ENCODE peak calls at places on chromosomes 1 and 21, in seven cellular contexts. M is MM.1S, Y is suprapubic skin, B is A549, O is fibroblast of lung, X is IMR-90, F is cardiac fibroblast. J is an unnamed sample.

GRCh38 chr1:54126271-54126815 is 26.5 kb downstream of the CDCP2 start:
- DNase-seq in M (no peak), Y (no peak), B (no peak), O (no peak), X (peak), F (no peak), J (no peak)

GRCh38 chr21:41768371-41769042 is 1.7 kb upstream of the RIPK4 start:
- DNase-seq in M (no peak), Y (no peak), B (peak), O (peak), X (peak), F (peak), J (peak)

GRCh38 chr21:37074546-37074945 is 1.5 kb downstream of the TTC3 start:
- DNase-seq in M (no peak), Y (no peak), B (no peak), O (no peak), X (no peak), F (no peak), J (no peak)

GRCh38 chr1:233790662-233791371 is 113.7 kb upstream of the SLC35F3 start:
- DNase-seq in M (peak), Y (no peak), B (peak), O (peak), X (peak), F (peak), J (peak)

GRCh38 chr1:246149543-246149942 is 357.5 kb downstream of the SMYD3 start:
- DNase-seq in M (no peak), Y (no peak), B (no peak), O (no peak), X (no peak), F (no peak), J (no peak)

GRCh38 chr21:31236528-31236927 is 107.5 kb downstream of the TIAM1 start:
- DNase-seq in M (no peak), Y (no peak), B (no peak), O (peak), X (no peak), F (no peak), J (no peak)

GRCh38 chr1:193013707-193014106 is 45.5 kb downstream of the UCHL5 start:
- DNase-seq in M (no peak), Y (no peak), B (no peak), O (no peak), X (no peak), F (no peak), J (no peak)

GRCh38 chr1:37265786-37266667 is 208.4 kb upstream of the ZC3H12A start:
- DNase-seq in M (no peak), Y (no peak), B (no peak), O (no peak), X (no peak), F (no peak), J (no peak)

GRCh38 chr21:36100971-36101641 is 31.3 kb downstream of the CBR1 start:
- DNase-seq in M (peak), Y (no peak), B (no peak), O (no peak), X (no peak), F (no peak), J (no peak)

GRCh38 chr1:73604739-73605138 is 593.2 kb downstream of the LRRIQ3 start:
- DNase-seq in M (no peak), Y (no peak), B (no peak), O (peak), X (no peak), F (no peak), J (no peak)

GRCh38 chr1:66168919-66169725 is 364.8 kb upstream of the SGIP1 start:
- DNase-seq in M (peak), Y (no peak), B (peak), O (peak), X (peak), F (no peak), J (no peak)

GRCh38 chr1:23384312-23385058 is 14.8 kb upstream of the ZNF436 start:
- DNase-seq in M (no peak), Y (no peak), B (peak), O (peak), X (peak), F (peak), J (peak)

GRCh38 chr1:42940851-42941639 is 17.6 kb downstream of the SLC2A1 start:
- DNase-seq in M (no peak), Y (no peak), B (peak), O (peak), X (peak), F (peak), J (peak)

GRCh38 chr1:27428316-27429028 is 36.0 kb downstream of the GPR3 start:
- DNase-seq in M (no peak), Y (no peak), B (no peak), O (no peak), X (no peak), F (peak), J (no peak)

GRCh38 chr1:66788231-66788939 is 12.7 kb downstream of the INSL5 start:
- DNase-seq in M (peak), Y (no peak), B (no peak), O (no peak), X (no peak), F (no peak), J (no peak)

GRCh38 chr1:199932462-199932861 is 95.0 kb upstream of the NR5A2 start:
- DNase-seq in M (no peak), Y (no peak), B (no peak), O (no peak), X (no peak), F (no peak), J (no peak)

GRCh38 chr1:4585216-4585615 is 69.2 kb upstream of the AJAP1 start:
- DNase-seq in M (peak), Y (no peak), B (peak), O (no peak), X (no peak), F (no peak), J (no peak)

GRCh38 chr1:40373323-40374283 is at the start of gene SMAP2:
- DNase-seq in M (peak), Y (peak), B (peak), O (peak), X (peak), F (peak), J (peak)

GRCh38 chr1:40371707-40372258 is 1.7 kb upstream of the SMAP2 start:
- DNase-seq in M (no peak), Y (no peak), B (no peak), O (no peak), X (no peak), F (no peak), J (no peak)

GRCh38 chr1:40377512-40377911 is 4.0 kb downstream of the SMAP2 start:
- DNase-seq in M (no peak), Y (no peak), B (no peak), O (no peak), X (no peak), F (no peak), J (no peak)

DNA sequence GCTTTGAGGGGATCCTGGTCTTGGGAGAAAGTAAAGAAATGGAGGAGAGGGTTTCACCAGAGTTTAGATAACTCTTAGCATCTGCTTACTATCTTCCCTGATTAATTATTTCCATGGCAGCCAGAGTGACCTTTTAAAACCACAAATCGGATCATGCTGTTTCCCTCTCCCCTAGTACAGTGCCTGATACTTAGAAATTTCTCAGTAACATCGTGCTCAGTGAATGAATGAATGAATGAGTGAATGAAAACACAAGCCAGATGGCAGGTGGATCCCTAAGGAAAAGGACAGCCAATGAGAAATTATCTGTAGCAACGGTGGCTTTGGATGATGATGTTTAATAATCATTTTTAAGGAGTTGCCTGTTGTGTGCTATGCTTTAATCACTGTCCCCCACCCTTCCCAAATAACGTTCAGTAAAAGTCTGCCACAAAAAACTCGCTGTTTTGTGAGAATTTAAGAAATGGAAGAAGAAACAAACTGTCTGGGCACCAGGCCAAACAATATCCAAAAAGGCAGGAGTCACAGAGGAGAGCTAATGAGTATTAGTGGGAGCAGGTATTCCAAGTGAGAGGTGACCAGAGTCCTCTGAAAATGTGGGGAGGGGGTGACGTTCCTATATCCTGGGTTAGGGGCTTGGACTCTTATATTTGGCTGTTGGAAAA is 737 bp upstream of the SMAP2 start:
- DNase-seq in M (no peak), Y (no peak), B (no peak), O (no peak), X (no peak), F (no peak), J (no peak)
- H3K4me3 ChIP-seq in M (peak), Y (no peak), B (peak), O (no peak), X (no peak), F (peak), J (peak)

DNA sequence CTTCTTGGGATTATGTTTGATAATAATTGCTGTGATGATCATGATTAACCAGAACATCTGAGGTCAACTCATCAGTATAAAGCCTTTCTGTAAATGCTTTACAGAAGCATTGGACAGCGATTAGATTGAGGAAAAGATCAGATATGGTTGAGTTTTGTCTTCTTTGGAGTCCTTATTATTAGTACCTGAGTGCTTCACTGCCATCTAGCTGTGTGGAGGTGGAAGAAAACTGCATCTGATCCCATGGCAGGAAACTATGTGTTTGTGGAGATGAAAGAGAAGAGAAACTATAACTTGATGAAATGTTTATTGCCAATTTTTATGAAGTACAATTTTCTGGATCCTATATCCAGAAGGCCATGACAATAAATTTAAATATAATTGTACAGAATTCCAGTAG is 11.4 kb downstream of the FLG2 start:
- DNase-seq in M (peak), Y (no peak), B (peak), O (no peak), X (no peak), F (no peak), J (no peak)
- TF ChIP-seq CTCF in M (peak), Y (no peak), B (no peak), O (no peak), X (no peak), F (no peak), J (peak)

GRCh38 chr1:21956720-21957552 is 19.8 kb upstream of the HSPG2 start:
- DNase-seq in M (no peak), Y (no peak), B (no peak), O (peak), X (peak), F (peak), J (no peak)
- H3K4me3 ChIP-seq in M (no peak), Y (no peak), B (no peak), O (no peak), X (no peak), F (no peak), J (no peak)

DNA sequence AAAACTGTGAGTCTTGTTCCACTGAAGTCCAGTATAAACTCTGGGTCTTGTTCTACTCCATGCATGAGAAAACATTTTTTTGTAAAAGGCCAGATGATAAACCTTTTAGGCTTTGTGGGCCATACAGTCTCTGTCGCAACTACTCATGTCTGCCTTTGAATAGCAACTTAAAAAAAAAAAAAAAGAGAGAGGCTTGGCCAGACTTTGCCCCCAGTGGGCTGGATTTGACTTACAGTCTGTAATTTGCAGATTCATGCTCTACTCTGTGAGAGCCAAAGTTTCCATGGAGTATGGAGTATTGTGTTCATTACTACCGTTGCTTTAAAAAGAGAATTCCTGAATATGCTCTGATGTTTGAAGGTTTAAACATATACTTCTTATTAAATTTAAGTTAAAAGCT is 654.9 kb upstream of the PKN2 start:
- DNase-seq in M (no peak), Y (no peak), B (peak), O (peak), X (peak), F (peak), J (no peak)
- TF ChIP-seq CTCF in M (no peak), Y (no peak), B (no peak), O (no peak), X (no peak), F (peak), J (peak)

DNA sequence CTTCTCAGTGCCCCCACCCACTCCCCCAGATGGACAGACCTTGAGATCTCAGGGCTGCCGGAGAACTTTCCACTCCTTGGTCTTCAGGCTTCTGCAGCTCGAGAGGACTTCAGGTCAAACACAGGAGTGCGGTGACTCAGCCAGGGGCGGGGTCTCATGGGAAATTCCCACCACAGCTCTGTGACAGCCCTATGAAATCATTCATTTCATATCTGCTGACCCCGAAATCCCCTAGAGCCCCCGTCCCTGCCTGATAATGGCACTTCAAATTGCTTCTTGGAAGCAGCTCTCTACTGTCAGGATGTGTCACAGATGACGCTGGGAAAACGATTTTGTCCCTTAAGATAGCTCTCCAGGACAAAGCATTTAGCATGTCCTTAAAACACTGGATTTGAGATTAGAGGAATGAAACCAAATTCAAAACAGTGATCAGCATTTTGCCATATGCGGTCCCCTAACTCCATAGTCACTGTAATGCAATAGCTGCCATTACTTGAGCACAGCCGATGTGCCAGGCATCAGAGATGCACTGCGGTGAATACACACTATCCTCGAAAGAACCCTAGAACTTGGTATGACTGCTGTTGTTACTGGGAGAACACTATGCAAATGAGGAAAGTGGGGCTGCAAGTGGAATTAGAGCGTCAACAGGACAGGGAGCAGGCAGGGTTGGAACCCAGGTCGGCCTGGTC is at the start of gene TNFRSF9:
- DNase-seq in M (no peak), Y (no peak), B (peak), O (peak), X (peak), F (peak), J (peak)
- H3K4me3 ChIP-seq in M (no peak), Y (no peak), B (no peak), O (no peak), X (no peak), F (no peak), J (no peak)

DNA sequence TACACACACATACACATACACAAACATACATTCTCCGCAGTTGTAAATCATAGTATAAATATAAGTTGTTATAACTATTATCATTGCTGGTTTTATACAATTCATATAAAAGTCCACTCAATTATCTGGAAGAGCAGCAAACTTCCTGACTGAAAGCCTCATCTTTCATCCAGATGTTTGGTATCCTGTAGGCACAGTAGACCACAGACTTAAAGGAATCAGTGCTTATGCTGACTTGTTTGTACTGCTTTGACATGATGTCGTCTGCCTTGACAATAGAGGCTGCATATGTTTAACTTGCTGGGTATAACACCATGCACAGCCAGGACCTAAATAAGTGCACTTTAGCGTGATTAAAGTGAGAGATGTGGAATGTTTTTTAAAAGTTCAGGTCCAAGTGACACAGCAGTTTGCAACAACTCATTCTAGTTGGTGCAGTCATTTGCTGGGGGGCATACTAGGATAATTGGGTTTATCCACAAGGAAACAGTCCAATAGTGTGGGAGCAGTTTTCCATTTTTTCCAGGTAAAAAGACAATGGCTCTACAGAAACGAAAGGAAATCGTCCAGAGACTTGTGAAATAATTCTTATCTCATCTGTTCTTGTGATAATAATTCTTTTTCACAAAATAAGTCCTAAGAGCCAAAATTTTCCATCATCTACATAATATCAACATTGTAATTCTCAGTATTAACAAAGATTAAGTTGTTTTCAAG is 110.3 kb upstream of the TSPAN2 start:
- DNase-seq in M (no peak), Y (no peak), B (no peak), O (no peak), X (peak), F (peak), J (no peak)
- TF ChIP-seq CTCF in M (no peak), Y (no peak), B (no peak), O (no peak), X (no peak), F (no peak), J (no peak)

GRCh38 chr1:156816561-156817328 is at the start of gene SH2D2A:
- DNase-seq in M (peak), Y (no peak), B (no peak), O (no peak), X (peak), F (peak), J (peak)

GRCh38 chr1:156815307-156815826 is 1.3 kb downstream of the SH2D2A start:
- DNase-seq in M (no peak), Y (no peak), B (peak), O (peak), X (peak), F (peak), J (peak)

GRCh38 chr1:156814571-156815260 is 1.9 kb downstream of the SH2D2A start:
- DNase-seq in M (no peak), Y (no peak), B (no peak), O (no peak), X (no peak), F (no peak), J (no peak)

GRCh38 chr1:156813750-156814570 is 2.7 kb downstream of the SH2D2A start:
- DNase-seq in M (peak), Y (no peak), B (peak), O (peak), X (peak), F (peak), J (no peak)

GRCh38 chr1:156815851-156816536 is 654 bp downstream of the SH2D2A start:
- DNase-seq in M (no peak), Y (no peak), B (no peak), O (no peak), X (no peak), F (no peak), J (no peak)
- H3K4me3 ChIP-seq in M (peak), Y (peak), B (no peak), O (no peak), X (no peak), F (no peak), J (no peak)